ENCODE peak calls at places on chromosomes 13 and 19, in five cellular contexts. G is body of pancreas, I is testis, D is brain microvascular endothelial cell, H is psoas muscle. C is an unnamed sample. For H3K27me3 and H3K36me3, the result is how much of the 10 kb centered on the place peaks cover.

GRCh38 chr19:23802290-23802689 is 43.6 kb upstream of the ZNF681 start:
- DNase-seq in G (no peak), I (no peak), D (no peak), H (no peak), C (no peak)

GRCh38 chr19:35090160-35090794 is 25.3 kb upstream of the FXYD3 start:
- DNase-seq in G (peak), I (peak), D (peak), H (peak), C (peak)

GRCh38 chr13:99527346-99527745 is 26.1 kb downstream of the TM9SF2 start:
- DNase-seq in G (no peak), I (no peak), D (no peak), H (no peak), C (no peak)

GRCh38 chr19:41564515-41565383 is 11.2 kb upstream of the CEACAM21 start:
- DNase-seq in G (no peak), I (no peak), D (no peak), H (no peak), C (no peak)

GRCh38 chr13:41935501-41935900 is 25.4 kb downstream of the VWA8 start:
- DNase-seq in G (no peak), I (no peak), D (no peak), H (no peak), C (no peak)

GRCh38 chr13:109746364-109746763 is 40.0 kb downstream of the IRS2 start:
- DNase-seq in G (no peak), I (no peak), D (no peak), H (no peak), C (no peak)

GRCh38 chr13:98103531-98103930 is 39.4 kb upstream of the FARP1 start:
- DNase-seq in G (no peak), I (no peak), D (no peak), H (no peak), C (no peak)

GRCh38 chr13:112782433-112783010 is 92.7 kb downstream of the ATP11A start:
- DNase-seq in G (no peak), I (peak), D (no peak), H (no peak), C (no peak)

GRCh38 chr19:43634877-43635560 is 4.6 kb downstream of the CADM4 start:
- DNase-seq in G (no peak), I (peak), D (peak), H (no peak), C (no peak)

GRCh38 chr13:110448230-110448629 is 113.3 kb downstream of the RAB20 start:
- DNase-seq in G (no peak), I (no peak), D (peak), H (no peak), C (no peak)

GRCh38 chr19:13370948-13371347 is 135.3 kb downstream of the CACNA1A start:
- DNase-seq in G (no peak), I (no peak), D (no peak), H (no peak), C (no peak)

GRCh38 chr19:3368848-3369336 is 2.5 kb downstream of the NFIC start:
- DNase-seq in G (no peak), I (no peak), D (no peak), H (no peak), C (no peak)

GRCh38 chr19:56092685-56093631 is 28.1 kb downstream of the ZNF787 start:
- DNase-seq in G (no peak), I (peak), D (no peak), H (no peak), C (no peak)

GRCh38 chr13:33235078-33235477 is 50.5 kb downstream of the STARD13 start:
- DNase-seq in G (no peak), I (no peak), D (peak), H (no peak), C (no peak)

GRCh38 chr19:10763828-10764339 is 46.0 kb downstream of the DNM2 start:
- DNase-seq in G (no peak), I (no peak), D (no peak), H (no peak), C (no peak)

GRCh38 chr13:114111577-114111976 is 20.8 kb downstream of the RASA3 start:
- DNase-seq in G (no peak), I (no peak), D (no peak), H (peak), C (no peak)

GRCh38 chr19:9881720-9882119 is 46.6 kb downstream of the PIN1 start:
- DNase-seq in G (no peak), I (no peak), D (no peak), H (no peak), C (peak)

GRCh38 chr13:113964251-113964995 is 9.5 kb downstream of the C13orf46 start:
- DNase-seq in G (peak), I (no peak), D (no peak), H (peak), C (no peak)

GRCh38 chr13:40558656-40559055 is 107.8 kb downstream of the FOXO1 start:
- DNase-seq in G (peak), I (no peak), D (no peak), H (no peak), C (no peak)

GRCh38 chr19:17949956-17950309 is 17.0 kb upstream of the KCNN1 start:
- DNase-seq in G (no peak), I (no peak), D (no peak), H (no peak), C (no peak)

GRCh38 chr13:68369739-68370138 is 1139.6 kb upstream of the PCDH9 start:
- DNase-seq in G (no peak), I (no peak), D (peak), H (no peak), C (no peak)

GRCh38 chr13:38223093-38223492 is 126.6 kb upstream of the UFM1 start:
- DNase-seq in G (no peak), I (no peak), D (peak), H (no peak), C (peak)

GRCh38 chr13:44117351-44117750 is 237.6 kb downstream of the LACC1 start:
- DNase-seq in G (no peak), I (no peak), D (no peak), H (no peak), C (no peak)

GRCh38 chr13:91406619-91407018 is 8.2 kb downstream of the GPC5 start:
- DNase-seq in G (no peak), I (peak), D (peak), H (no peak), C (peak)

GRCh38 chr13:23140492-23140891 is 40.3 kb upstream of the SGCG start:
- DNase-seq in G (no peak), I (no peak), D (peak), H (no peak), C (peak)

DNA sequence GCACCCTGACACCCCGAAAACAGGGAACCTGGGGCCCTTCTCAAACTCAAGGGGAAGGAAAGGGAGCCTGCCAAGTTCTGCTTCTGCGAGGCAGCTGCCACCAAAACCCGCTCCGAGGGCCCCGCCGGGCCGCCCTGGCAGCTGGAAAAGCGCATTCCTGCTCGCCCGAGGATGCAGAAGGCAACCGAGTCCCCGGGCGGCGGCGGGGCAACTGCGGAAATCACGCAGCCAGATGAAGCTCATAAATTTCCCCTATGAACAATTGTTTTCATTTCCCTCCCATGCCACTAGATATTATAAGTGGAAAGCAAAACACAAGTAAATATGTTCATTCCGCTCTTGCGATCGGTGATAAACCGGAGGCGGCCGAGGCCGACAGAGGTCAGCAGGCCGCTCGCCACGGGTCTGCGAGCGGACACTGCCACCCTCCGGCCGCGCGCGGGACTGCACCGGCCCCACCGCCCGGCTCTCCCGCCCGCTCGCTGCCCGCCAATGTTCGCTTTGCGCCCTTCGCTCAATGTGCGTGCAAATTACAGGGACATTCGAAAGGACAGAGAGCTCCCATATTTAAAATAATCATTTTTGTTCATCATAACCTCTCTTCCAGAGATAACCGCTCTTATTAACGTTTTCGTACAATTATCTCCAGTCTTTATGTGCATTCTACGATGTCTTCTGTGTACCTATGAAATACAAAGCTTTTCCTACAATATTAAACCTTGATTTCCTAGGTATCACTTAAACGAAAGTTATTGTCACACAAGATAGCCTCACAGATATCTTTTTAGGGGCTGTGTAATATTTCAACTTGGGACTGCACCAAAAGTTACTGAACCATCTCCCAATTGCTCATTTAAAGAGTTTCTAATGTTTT is 120.8 kb upstream of the ZNF507 start:
- DNase-seq in G (peak), I (peak), D (peak), H (peak), C (peak)
- H3K27me3 ChIP-seq in G (under half), I (under half), D (under half), H (under half), C (under half)

GRCh38 chr19:16458391-16459128 is 13.2 kb downstream of the EPS15L1 start:
- DNase-seq in G (no peak), I (no peak), D (no peak), H (no peak), C (no peak)
- H3K4me3 ChIP-seq in G (no peak), I (no peak), D (no peak), H (peak), C (no peak)

DNA sequence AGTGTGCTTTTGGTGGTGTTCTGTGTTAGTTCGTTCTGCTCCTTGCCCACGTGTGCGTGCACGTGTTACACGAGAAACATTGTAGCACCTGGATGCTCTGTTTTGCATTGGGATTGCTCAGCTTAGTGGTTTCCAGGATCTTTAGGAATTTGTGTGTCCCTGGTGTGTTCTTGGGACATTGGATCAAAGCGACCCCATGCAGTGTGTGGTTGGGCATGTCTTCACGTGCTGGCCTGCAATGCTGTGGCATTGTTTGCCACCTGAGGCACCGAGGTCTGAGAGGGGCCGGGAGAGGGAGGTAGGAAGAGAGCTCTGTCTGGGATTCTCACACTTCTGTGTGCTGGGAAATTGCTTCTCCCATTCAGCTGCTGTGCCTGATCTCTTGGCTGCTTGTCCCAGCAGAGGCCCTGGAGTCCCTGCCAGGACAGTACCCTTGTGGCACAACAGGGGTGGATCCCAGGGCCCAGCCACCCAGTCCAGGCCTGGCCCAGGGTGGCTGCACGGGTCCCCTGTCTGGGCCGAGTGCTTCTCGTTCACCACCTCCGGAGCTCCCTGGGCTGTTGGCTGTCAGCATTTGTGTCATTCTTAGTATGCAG is 11.3 kb downstream of the PLEKHJ1 start:
- DNase-seq in G (peak), I (no peak), D (no peak), H (no peak), C (no peak)
- H3K36me3 ChIP-seq in G (under half), I (under half), D (half or more), H (half or more), C (under half)

GRCh38 chr19:49436381-49437017 is 4.8 kb downstream of the SLC17A7 start:
- DNase-seq in G (no peak), I (peak), D (no peak), H (no peak), C (no peak)

GRCh38 chr19:49433240-49433901 is 8.0 kb downstream of the SLC17A7 start:
- DNase-seq in G (no peak), I (no peak), D (no peak), H (no peak), C (no peak)

GRCh38 chr19:49435670-49436069 is 5.7 kb downstream of the SLC17A7 start:
- DNase-seq in G (no peak), I (no peak), D (no peak), H (no peak), C (no peak)

GRCh38 chr19:49437231-49437630 is 4.1 kb downstream of the SLC17A7 start:
- DNase-seq in G (no peak), I (no peak), D (no peak), H (no peak), C (no peak)

GRCh38 chr19:49434907-49435577 is 6.3 kb downstream of the SLC17A7 start:
- DNase-seq in G (no peak), I (peak), D (no peak), H (no peak), C (no peak)
- H3K27me3 ChIP-seq in G (half or more), I (under half), D (half or more), H (under half), C (half or more)

GRCh38 chr13:94483970-94484369 is 4.5 kb upstream of the DCT start:
- DNase-seq in G (no peak), I (no peak), D (no peak), H (no peak), C (no peak)

GRCh38 chr13:94480672-94481145 is 1.2 kb upstream of the DCT start:
- DNase-seq in G (no peak), I (no peak), D (no peak), H (peak), C (peak)

GRCh38 chr13:94481966-94482365 is 2.5 kb upstream of the DCT start:
- DNase-seq in G (no peak), I (no peak), D (peak), H (peak), C (peak)

GRCh38 chr13:94479559-94480095 is at the start of gene DCT:
- DNase-seq in G (no peak), I (no peak), D (no peak), H (no peak), C (no peak)

DNA sequence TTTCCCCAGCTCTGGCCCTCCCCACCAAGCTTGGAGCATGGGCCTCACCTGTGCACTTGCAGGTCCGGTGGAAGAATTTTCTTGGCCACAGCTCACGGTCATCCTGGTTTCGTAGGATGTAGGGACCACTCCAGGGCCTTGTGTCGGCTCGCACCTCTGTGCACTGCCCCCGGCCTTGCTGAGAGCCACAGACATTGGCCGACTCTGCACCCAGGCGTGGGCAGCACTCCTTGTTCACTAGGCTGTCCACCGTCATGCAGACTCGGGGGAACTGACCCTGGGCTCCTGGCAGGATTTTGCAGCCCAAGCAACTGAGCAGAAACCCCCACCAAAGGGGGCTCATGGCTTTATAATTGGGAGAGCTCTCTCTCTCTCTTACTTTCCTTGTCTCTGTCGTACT is 569 bp downstream of the DCT start:
- DNase-seq in G (no peak), I (no peak), D (no peak), H (no peak), C (no peak)
- H3K4me3 ChIP-seq in G (no peak), I (no peak), D (no peak), H (no peak), C (no peak)

GRCh38 chr19:5588441-5588840 is 20.7 kb upstream of the TINCR start:
- DNase-seq in G (no peak), I (no peak), D (no peak), H (no peak), C (peak)

GRCh38 chr19:5587661-5588060 is 19.9 kb upstream of the TINCR start:
- DNase-seq in G (no peak), I (no peak), D (no peak), H (no peak), C (no peak)

GRCh38 chr19:5586300-5587070 is 18.7 kb upstream of the TINCR start:
- DNase-seq in G (no peak), I (no peak), D (no peak), H (no peak), C (no peak)

GRCh38 chr19:5587071-5587455 is 19.3 kb upstream of the TINCR start:
- DNase-seq in G (no peak), I (no peak), D (no peak), H (no peak), C (no peak)

DNA sequence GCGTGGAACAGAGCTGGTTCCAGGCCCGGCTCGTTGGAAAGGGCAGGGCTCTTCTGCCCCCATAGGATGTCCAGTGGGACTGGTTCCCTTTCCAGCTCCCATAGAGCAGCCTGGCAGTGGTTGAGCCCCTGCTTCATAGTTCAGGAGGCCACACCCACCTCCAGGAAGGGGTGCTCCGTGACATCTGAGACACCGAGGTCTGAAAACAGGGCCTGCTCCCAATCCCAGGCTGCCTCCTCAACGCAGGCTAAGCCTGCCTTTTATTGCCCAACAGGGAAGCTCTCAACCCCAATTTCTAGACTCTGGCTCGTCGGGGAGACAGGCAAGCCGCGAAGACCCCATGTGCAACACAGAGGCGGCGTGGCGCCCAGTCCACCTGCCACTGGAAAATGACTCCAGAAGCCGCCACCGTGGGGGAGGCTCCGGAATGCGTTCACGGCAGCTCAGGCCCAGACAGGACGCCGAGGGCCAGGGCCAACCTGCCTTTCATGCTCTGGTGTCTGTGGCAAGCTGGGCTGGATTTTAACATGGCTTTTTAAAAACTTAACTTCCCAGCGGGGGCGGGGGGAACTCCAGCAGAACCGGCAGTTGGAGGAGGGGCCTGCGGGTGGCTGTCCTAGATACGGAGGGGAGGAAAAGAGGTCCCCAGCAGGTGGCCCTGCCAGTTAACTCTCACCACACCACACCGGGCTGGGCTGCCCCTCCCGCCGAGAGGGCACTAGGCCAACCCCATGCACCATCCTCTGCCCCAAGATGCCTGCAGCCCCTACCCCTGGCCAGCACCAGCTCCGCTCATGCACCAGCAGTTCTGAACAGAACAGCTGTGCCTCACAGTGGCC is 17.9 kb upstream of the TINCR start:
- DNase-seq in G (peak), I (peak), D (peak), H (no peak), C (no peak)
- H3K36me3 ChIP-seq in G (under half), I (under half), D (under half), H (half or more), C (under half)

GRCh38 chr19:50842130-50842529 is 8.8 kb upstream of the KLK15 start:
- DNase-seq in G (no peak), I (no peak), D (no peak), H (no peak), C (no peak)
- H3K27me3 ChIP-seq in G (under half), I (under half), D (under half), H (under half), C (under half)

GRCh38 chr19:45817725-45818301 is 2.7 kb upstream of the RSPH6A start:
- DNase-seq in G (no peak), I (no peak), D (no peak), H (no peak), C (peak)
- H3K4me3 ChIP-seq in G (no peak), I (no peak), D (no peak), H (no peak), C (no peak)

DNA sequence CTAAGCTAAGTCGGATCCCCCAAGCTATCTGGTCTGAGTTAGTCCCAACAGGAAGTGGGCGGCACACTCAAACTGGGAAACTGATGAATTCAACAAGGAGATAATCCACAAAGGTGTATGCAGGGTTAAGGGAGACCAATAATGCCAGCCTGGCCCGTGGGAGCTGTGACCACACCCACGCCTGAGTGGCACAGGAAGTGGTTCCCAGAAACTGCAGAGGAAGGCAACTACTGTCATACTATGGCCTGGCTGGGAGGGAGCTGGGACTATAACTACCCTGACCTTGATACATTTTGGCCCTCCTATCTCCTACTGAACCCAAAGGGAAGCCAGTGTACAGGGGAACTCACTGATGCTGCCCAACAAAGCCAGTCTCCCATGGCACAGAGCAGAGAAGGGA is 85.5 kb upstream of the TDRD3 start:
- DNase-seq in G (no peak), I (no peak), D (no peak), H (no peak), C (no peak)
- H3K36me3 ChIP-seq in G (under half), I (under half), D (under half), H (under half), C (under half)